ENCODE peak calls at places on chromosome 22, in four cellular contexts. One of them, this sample, is unnamed.

GRCh38 chr22:43789452-43789851 is 22.7 kb downstream of the EFCAB6 start:
- DNase-seq in stimulated activated naive CD8-positive, alpha-beta T cell treated with anti-CD3 and anti-CD28 coated beads, Interleukin-15, Interleukin-2, amounts not matched to agents 100 U/mL and 50 U/mL, for 24 hours: no peak
- DNase-seq in ureter: no peak
- DNase-seq in RCC 7860: peak
- DNase-seq in this sample: no peak

GRCh38 chr22:46719921-46720320 is 18.1 kb downstream of the CERK start:
- DNase-seq in stimulated activated naive CD8-positive, alpha-beta T cell treated with anti-CD3 and anti-CD28 coated beads, Interleukin-15, Interleukin-2, amounts not matched to agents 100 U/mL and 50 U/mL, for 24 hours: no peak
- DNase-seq in ureter: no peak
- DNase-seq in RCC 7860: no peak
- DNase-seq in this sample: no peak

GRCh38 chr22:43493297-43493696 is 81.5 kb downstream of the MPPED1 start:
- DNase-seq in stimulated activated naive CD8-positive, alpha-beta T cell treated with anti-CD3 and anti-CD28 coated beads, Interleukin-15, Interleukin-2, amounts not matched to agents 100 U/mL and 50 U/mL, for 24 hours: no peak
- DNase-seq in ureter: no peak
- DNase-seq in RCC 7860: no peak
- DNase-seq in this sample: no peak

GRCh38 chr22:24440270-24440717 is 12.9 kb downstream of the ADORA2A start:
- DNase-seq in stimulated activated naive CD8-positive, alpha-beta T cell treated with anti-CD3 and anti-CD28 coated beads, Interleukin-15, Interleukin-2, amounts not matched to agents 100 U/mL and 50 U/mL, for 24 hours: peak
- DNase-seq in ureter: no peak
- DNase-seq in RCC 7860: no peak
- DNase-seq in this sample: no peak

GRCh38 chr22:36327922-36328551 is 59.7 kb downstream of the MYH9 start:
- DNase-seq in stimulated activated naive CD8-positive, alpha-beta T cell treated with anti-CD3 and anti-CD28 coated beads, Interleukin-15, Interleukin-2, amounts not matched to agents 100 U/mL and 50 U/mL, for 24 hours: no peak
- DNase-seq in ureter: no peak
- DNase-seq in RCC 7860: no peak
- DNase-seq in this sample: no peak

GRCh38 chr22:46454910-46455269 is 82.5 kb downstream of the CELSR1 start:
- DNase-seq in stimulated activated naive CD8-positive, alpha-beta T cell treated with anti-CD3 and anti-CD28 coated beads, Interleukin-15, Interleukin-2, amounts not matched to agents 100 U/mL and 50 U/mL, for 24 hours: no peak
- DNase-seq in ureter: no peak
- DNase-seq in RCC 7860: peak
- DNase-seq in this sample: no peak

GRCh38 chr22:46560696-46561295 is 23.4 kb upstream of the CELSR1 start:
- DNase-seq in stimulated activated naive CD8-positive, alpha-beta T cell treated with anti-CD3 and anti-CD28 coated beads, Interleukin-15, Interleukin-2, amounts not matched to agents 100 U/mL and 50 U/mL, for 24 hours: no peak
- DNase-seq in ureter: no peak
- DNase-seq in RCC 7860: no peak
- DNase-seq in this sample: no peak

GRCh38 chr22:19748139-19748538 is 12.4 kb upstream of the TBX1 start:
- DNase-seq in stimulated activated naive CD8-positive, alpha-beta T cell treated with anti-CD3 and anti-CD28 coated beads, Interleukin-15, Interleukin-2, amounts not matched to agents 100 U/mL and 50 U/mL, for 24 hours: no peak
- DNase-seq in ureter: no peak
- DNase-seq in RCC 7860: no peak
- DNase-seq in this sample: no peak

GRCh38 chr22:48885919-48886305 is 941.8 kb downstream of the BRD1 start:
- DNase-seq in stimulated activated naive CD8-positive, alpha-beta T cell treated with anti-CD3 and anti-CD28 coated beads, Interleukin-15, Interleukin-2, amounts not matched to agents 100 U/mL and 50 U/mL, for 24 hours: no peak
- DNase-seq in ureter: peak
- DNase-seq in RCC 7860: no peak
- DNase-seq in this sample: no peak

GRCh38 chr22:36277482-36278291 is 24.8 kb downstream of the APOL1 start:
- DNase-seq in stimulated activated naive CD8-positive, alpha-beta T cell treated with anti-CD3 and anti-CD28 coated beads, Interleukin-15, Interleukin-2, amounts not matched to agents 100 U/mL and 50 U/mL, for 24 hours: peak
- DNase-seq in ureter: no peak
- DNase-seq in RCC 7860: peak
- DNase-seq in this sample: no peak

GRCh38 chr22:27748355-27749168 is 53.0 kb downstream of the MN1 start:
- DNase-seq in stimulated activated naive CD8-positive, alpha-beta T cell treated with anti-CD3 and anti-CD28 coated beads, Interleukin-15, Interleukin-2, amounts not matched to agents 100 U/mL and 50 U/mL, for 24 hours: no peak
- DNase-seq in ureter: no peak
- DNase-seq in RCC 7860: no peak
- DNase-seq in this sample: no peak

GRCh38 chr22:47042116-47042825 is 279.8 kb downstream of the TBC1D22A start:
- DNase-seq in stimulated activated naive CD8-positive, alpha-beta T cell treated with anti-CD3 and anti-CD28 coated beads, Interleukin-15, Interleukin-2, amounts not matched to agents 100 U/mL and 50 U/mL, for 24 hours: no peak
- DNase-seq in ureter: no peak
- DNase-seq in RCC 7860: no peak
- DNase-seq in this sample: no peak

GRCh38 chr22:23392420-23393121 is 187.5 kb downstream of the IGLL1 start:
- DNase-seq in stimulated activated naive CD8-positive, alpha-beta T cell treated with anti-CD3 and anti-CD28 coated beads, Interleukin-15, Interleukin-2, amounts not matched to agents 100 U/mL and 50 U/mL, for 24 hours: no peak
- DNase-seq in ureter: no peak
- DNase-seq in RCC 7860: no peak
- DNase-seq in this sample: no peak

GRCh38 chr22:23058063-23058462 is 12.3 kb upstream of the GNAZ start:
- DNase-seq in stimulated activated naive CD8-positive, alpha-beta T cell treated with anti-CD3 and anti-CD28 coated beads, Interleukin-15, Interleukin-2, amounts not matched to agents 100 U/mL and 50 U/mL, for 24 hours: no peak
- DNase-seq in ureter: peak
- DNase-seq in RCC 7860: no peak
- DNase-seq in this sample: no peak

GRCh38 chr22:43100223-43100622 is 10.3 kb upstream of the BIK start:
- DNase-seq in stimulated activated naive CD8-positive, alpha-beta T cell treated with anti-CD3 and anti-CD28 coated beads, Interleukin-15, Interleukin-2, amounts not matched to agents 100 U/mL and 50 U/mL, for 24 hours: no peak
- DNase-seq in ureter: no peak
- DNase-seq in RCC 7860: peak
- DNase-seq in this sample: no peak

GRCh38 chr22:41028841-41029240 is 63.6 kb upstream of the EP300 start:
- DNase-seq in stimulated activated naive CD8-positive, alpha-beta T cell treated with anti-CD3 and anti-CD28 coated beads, Interleukin-15, Interleukin-2, amounts not matched to agents 100 U/mL and 50 U/mL, for 24 hours: no peak
- DNase-seq in ureter: no peak
- DNase-seq in RCC 7860: peak
- DNase-seq in this sample: no peak

GRCh38 chr22:41445171-41446056 is 1.2 kb downstream of the TOB2 start:
- DNase-seq in stimulated activated naive CD8-positive, alpha-beta T cell treated with anti-CD3 and anti-CD28 coated beads, Interleukin-15, Interleukin-2, amounts not matched to agents 100 U/mL and 50 U/mL, for 24 hours: peak
- DNase-seq in ureter: peak
- DNase-seq in RCC 7860: peak
- DNase-seq in this sample: peak

GRCh38 chr22:27760474-27760873 is 41.1 kb downstream of the MN1 start:
- DNase-seq in stimulated activated naive CD8-positive, alpha-beta T cell treated with anti-CD3 and anti-CD28 coated beads, Interleukin-15, Interleukin-2, amounts not matched to agents 100 U/mL and 50 U/mL, for 24 hours: no peak
- DNase-seq in ureter: no peak
- DNase-seq in RCC 7860: no peak
- DNase-seq in this sample: no peak

GRCh38 chr22:47997052-47997568 is 1234.7 kb downstream of the TBC1D22A start:
- DNase-seq in stimulated activated naive CD8-positive, alpha-beta T cell treated with anti-CD3 and anti-CD28 coated beads, Interleukin-15, Interleukin-2, amounts not matched to agents 100 U/mL and 50 U/mL, for 24 hours: no peak
- DNase-seq in ureter: no peak
- DNase-seq in RCC 7860: peak
- DNase-seq in this sample: no peak

GRCh38 chr22:17888855-17889254 is 114.6 kb upstream of the BID start:
- DNase-seq in stimulated activated naive CD8-positive, alpha-beta T cell treated with anti-CD3 and anti-CD28 coated beads, Interleukin-15, Interleukin-2, amounts not matched to agents 100 U/mL and 50 U/mL, for 24 hours: no peak
- DNase-seq in ureter: no peak
- DNase-seq in RCC 7860: no peak
- DNase-seq in this sample: no peak

GRCh38 chr22:36466258-36466657 is 15.2 kb downstream of the TXN2 start:
- DNase-seq in stimulated activated naive CD8-positive, alpha-beta T cell treated with anti-CD3 and anti-CD28 coated beads, Interleukin-15, Interleukin-2, amounts not matched to agents 100 U/mL and 50 U/mL, for 24 hours: no peak
- DNase-seq in ureter: no peak
- DNase-seq in RCC 7860: no peak
- DNase-seq in this sample: no peak

GRCh38 chr22:31659246-31659645 is 2.8 kb downstream of the PISD start:
- DNase-seq in stimulated activated naive CD8-positive, alpha-beta T cell treated with anti-CD3 and anti-CD28 coated beads, Interleukin-15, Interleukin-2, amounts not matched to agents 100 U/mL and 50 U/mL, for 24 hours: no peak
- DNase-seq in ureter: no peak
- DNase-seq in RCC 7860: peak
- DNase-seq in this sample: no peak

GRCh38 chr22:44574057-44574456 is 76.0 kb upstream of the RTL6 start:
- DNase-seq in stimulated activated naive CD8-positive, alpha-beta T cell treated with anti-CD3 and anti-CD28 coated beads, Interleukin-15, Interleukin-2, amounts not matched to agents 100 U/mL and 50 U/mL, for 24 hours: no peak
- DNase-seq in ureter: peak
- DNase-seq in RCC 7860: peak
- DNase-seq in this sample: no peak

GRCh38 chr22:30872282-30873041 is 96.1 kb downstream of the MORC2 start:
- DNase-seq in stimulated activated naive CD8-positive, alpha-beta T cell treated with anti-CD3 and anti-CD28 coated beads, Interleukin-15, Interleukin-2, amounts not matched to agents 100 U/mL and 50 U/mL, for 24 hours: no peak
- DNase-seq in ureter: no peak
- DNase-seq in RCC 7860: no peak
- DNase-seq in this sample: no peak

GRCh38 chr22:30246962-30247376 is 410 bp upstream of the LIF start:
- DNase-seq in stimulated activated naive CD8-positive, alpha-beta T cell treated with anti-CD3 and anti-CD28 coated beads, Interleukin-15, Interleukin-2, amounts not matched to agents 100 U/mL and 50 U/mL, for 24 hours: peak
- DNase-seq in ureter: no peak
- DNase-seq in RCC 7860: no peak
- DNase-seq in this sample: no peak

GRCh38 chr22:49617264-49617663 is 210.4 kb downstream of the BRD1 start:
- DNase-seq in stimulated activated naive CD8-positive, alpha-beta T cell treated with anti-CD3 and anti-CD28 coated beads, Interleukin-15, Interleukin-2, amounts not matched to agents 100 U/mL and 50 U/mL, for 24 hours: no peak
- DNase-seq in ureter: no peak
- DNase-seq in RCC 7860: no peak
- DNase-seq in this sample: no peak

This sample was measured in DMS 273 treated with DMSO at 0.1 percent for 48 hours.